ENCODE peak calls at places on chromosomes 6 and 20, in eight cellular contexts. One of them, this sample, is unnamed.

GRCh38 chr6:111522393-111523020 is 39.5 kb upstream of the REV3L start:
- DNase-seq in endothelial cell of umbilical vein: no peak
- DNase-seq in right atrium auricular region: no peak
- DNase-seq in tibial nerve: no peak
- DNase-seq in SJSA1: no peak
- DNase-seq in mammary epithelial cell: no peak
- DNase-seq in Karpas-422: no peak
- DNase-seq in stomach: no peak
- DNase-seq in this sample: no peak

GRCh38 chr6:11133281-11133680 is 21.8 kb upstream of the ERVFRD-1 start:
- DNase-seq in SJSA1: no peak
- DNase-seq in right atrium auricular region: no peak
- DNase-seq in mammary epithelial cell: no peak
- DNase-seq in stomach: no peak
- DNase-seq in Karpas-422: no peak
- DNase-seq in endothelial cell of umbilical vein: peak; percentile 24
- DNase-seq in tibial nerve: no peak
- DNase-seq in this sample: no peak

GRCh38 chr6:134925800-134926199 is 24.1 kb downstream of the ALDH8A1 start:
- DNase-seq in right atrium auricular region: no peak
- DNase-seq in mammary epithelial cell: peak; percentile 72
- DNase-seq in endothelial cell of umbilical vein: peak; percentile 81
- DNase-seq in tibial nerve: no peak
- DNase-seq in stomach: no peak
- DNase-seq in Karpas-422: no peak
- DNase-seq in SJSA1: no peak
- DNase-seq in this sample: no peak

GRCh38 chr6:116629467-116630063 is 13.3 kb downstream of the RSPH4A start:
- DNase-seq in endothelial cell of umbilical vein: peak; percentile 63
- DNase-seq in tibial nerve: no peak
- DNase-seq in Karpas-422: no peak
- DNase-seq in mammary epithelial cell: no peak
- DNase-seq in stomach: no peak
- DNase-seq in SJSA1: no peak
- DNase-seq in right atrium auricular region: no peak
- DNase-seq in this sample: no peak

GRCh38 chr20:33663161-33664084 is 1.3 kb downstream of the C20orf144 start:
- DNase-seq in mammary epithelial cell: peak; percentile 71
- DNase-seq in right atrium auricular region: no peak
- DNase-seq in stomach: peak; percentile 86
- DNase-seq in endothelial cell of umbilical vein: peak; percentile 43
- DNase-seq in SJSA1: peak; percentile 77
- DNase-seq in Karpas-422: peak; percentile 94
- DNase-seq in tibial nerve: peak; percentile 58
- DNase-seq in this sample: no peak

GRCh38 chr20:4038047-4038459 is 22.7 kb upstream of the RNF24 start:
- DNase-seq in tibial nerve: peak; percentile 54
- DNase-seq in SJSA1: peak; percentile 66
- DNase-seq in endothelial cell of umbilical vein: no peak
- DNase-seq in right atrium auricular region: no peak
- DNase-seq in mammary epithelial cell: peak; percentile 75
- DNase-seq in stomach: peak; percentile 55
- DNase-seq in Karpas-422: peak; percentile 95
- DNase-seq in this sample: peak; percentile 56

GRCh38 chr6:24454452-24454851 is 34.9 kb downstream of the GPLD1 start:
- DNase-seq in mammary epithelial cell: no peak
- DNase-seq in stomach: no peak
- DNase-seq in endothelial cell of umbilical vein: no peak
- DNase-seq in right atrium auricular region: no peak
- DNase-seq in SJSA1: no peak
- DNase-seq in tibial nerve: no peak
- DNase-seq in Karpas-422: no peak
- DNase-seq in this sample: no peak

GRCh38 chr6:166751051-166751595 is 124.1 kb upstream of the RPS6KA2 start:
- DNase-seq in stomach: no peak
- DNase-seq in SJSA1: no peak
- DNase-seq in Karpas-422: peak; percentile 95
- DNase-seq in right atrium auricular region: no peak
- DNase-seq in endothelial cell of umbilical vein: no peak
- DNase-seq in mammary epithelial cell: no peak
- DNase-seq in tibial nerve: no peak
- DNase-seq in this sample: no peak

GRCh38 chr20:56004611-56005388 is 519 bp downstream of the CBLN4 start:
- DNase-seq in Karpas-422: no peak
- DNase-seq in tibial nerve: no peak
- DNase-seq in SJSA1: no peak
- DNase-seq in stomach: no peak
- DNase-seq in mammary epithelial cell: no peak
- DNase-seq in right atrium auricular region: no peak
- DNase-seq in endothelial cell of umbilical vein: no peak
- DNase-seq in this sample: no peak

GRCh38 chr6:157879034-157879872 is 56.2 kb downstream of the SNX9 start:
- DNase-seq in SJSA1: no peak
- DNase-seq in right atrium auricular region: no peak
- DNase-seq in tibial nerve: no peak
- DNase-seq in mammary epithelial cell: no peak
- DNase-seq in Karpas-422: no peak
- DNase-seq in endothelial cell of umbilical vein: no peak
- DNase-seq in stomach: no peak
- DNase-seq in this sample: no peak

GRCh38 chr6:31308845-31309175 is 36.9 kb upstream of the HLA-C start:
- DNase-seq in mammary epithelial cell: no peak
- DNase-seq in right atrium auricular region: no peak
- DNase-seq in tibial nerve: no peak
- DNase-seq in endothelial cell of umbilical vein: no peak
- DNase-seq in SJSA1: no peak
- DNase-seq in Karpas-422: no peak
- DNase-seq in stomach: no peak
- DNase-seq in this sample: peak; percentile 55

GRCh38 chr6:152094992-152095592 is 287.6 kb downstream of the ESR1 start:
- DNase-seq in SJSA1: peak; percentile 93
- DNase-seq in Karpas-422: no peak
- DNase-seq in right atrium auricular region: peak; percentile 93
- DNase-seq in stomach: peak; percentile 47
- DNase-seq in endothelial cell of umbilical vein: peak; percentile 97
- DNase-seq in mammary epithelial cell: peak; percentile 100
- DNase-seq in tibial nerve: peak; percentile 52
- DNase-seq in this sample: peak; percentile 79

GRCh38 chr6:125101656-125102055 is 51.9 kb upstream of the TPD52L1 start:
- DNase-seq in right atrium auricular region: no peak
- DNase-seq in SJSA1: no peak
- DNase-seq in mammary epithelial cell: no peak
- DNase-seq in Karpas-422: no peak
- DNase-seq in endothelial cell of umbilical vein: no peak
- DNase-seq in stomach: no peak
- DNase-seq in tibial nerve: no peak
- DNase-seq in this sample: no peak

GRCh38 chr6:87465041-87465440 is 7.7 kb upstream of the SLC35A1 start:
- DNase-seq in right atrium auricular region: no peak
- DNase-seq in Karpas-422: no peak
- DNase-seq in endothelial cell of umbilical vein: no peak
- DNase-seq in tibial nerve: no peak
- DNase-seq in mammary epithelial cell: no peak
- DNase-seq in stomach: no peak
- DNase-seq in SJSA1: no peak
- DNase-seq in this sample: no peak

GRCh38 chr6:160974304-160974771 is 17.2 kb upstream of the MAP3K4 start:
- DNase-seq in Karpas-422: no peak
- DNase-seq in endothelial cell of umbilical vein: no peak
- DNase-seq in mammary epithelial cell: peak; percentile 98
- DNase-seq in tibial nerve: peak; percentile 60
- DNase-seq in right atrium auricular region: no peak
- DNase-seq in SJSA1: no peak
- DNase-seq in stomach: no peak
- DNase-seq in this sample: peak; percentile 70

DNA sequence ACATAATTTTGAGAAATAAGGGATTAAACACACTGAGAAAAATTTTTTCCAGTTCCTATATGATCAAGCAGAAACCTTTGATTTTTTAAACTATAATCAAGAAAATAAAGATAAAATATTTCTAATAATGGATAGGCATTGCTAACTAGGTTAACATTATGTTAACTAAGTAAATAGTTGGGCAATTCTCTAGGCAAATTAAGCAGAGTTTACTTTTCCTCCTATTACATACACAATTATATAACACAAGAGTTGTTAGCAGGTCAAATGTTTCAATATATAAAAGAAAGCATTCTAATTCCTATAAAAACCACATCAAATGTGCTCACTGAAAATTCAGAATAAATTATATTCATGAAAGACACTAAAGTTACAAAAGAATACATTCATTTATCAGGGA is 191.7 kb downstream of the GMDS start:
- DNase-seq in SJSA1: no peak
- DNase-seq in stomach: no peak
- DNase-seq in mammary epithelial cell: no peak
- DNase-seq in tibial nerve: no peak
- DNase-seq in endothelial cell of umbilical vein: no peak
- DNase-seq in right atrium auricular region: no peak
- DNase-seq in Karpas-422: no peak
- DNase-seq in this sample: no peak
- H3K9me3 ChIP-seq in SJSA1: no peaks in the 10 kb centered on the region
- H3K9me3 ChIP-seq in stomach: no peaks in the 10 kb centered on the region
- H3K9me3 ChIP-seq in mammary epithelial cell: no peaks in the 10 kb centered on the region
- H3K9me3 ChIP-seq in tibial nerve: no peaks in the 10 kb centered on the region
- H3K9me3 ChIP-seq in endothelial cell of umbilical vein: no peaks in the 10 kb centered on the region
- H3K9me3 ChIP-seq in right atrium auricular region: no peaks in the 10 kb centered on the region
- H3K9me3 ChIP-seq in Karpas-422: no peaks in the 10 kb centered on the region
- H3K9me3 ChIP-seq in this sample: no peaks in the 10 kb centered on the region

GRCh38 chr6:164570791-164571190 is 738.6 kb downstream of the C6orf118 start:
- DNase-seq in mammary epithelial cell: no peak
- DNase-seq in tibial nerve: no peak
- DNase-seq in SJSA1: no peak
- DNase-seq in Karpas-422: no peak
- DNase-seq in endothelial cell of umbilical vein: no peak
- DNase-seq in stomach: no peak
- DNase-seq in right atrium auricular region: no peak
- DNase-seq in this sample: no peak

GRCh38 chr6:164563866-164564265 is 745.5 kb downstream of the C6orf118 start:
- DNase-seq in right atrium auricular region: no peak
- DNase-seq in tibial nerve: no peak
- DNase-seq in Karpas-422: no peak
- DNase-seq in SJSA1: no peak
- DNase-seq in stomach: no peak
- DNase-seq in endothelial cell of umbilical vein: no peak
- DNase-seq in mammary epithelial cell: no peak
- DNase-seq in this sample: no peak

GRCh38 chr6:164569503-164569902 is 739.9 kb downstream of the C6orf118 start:
- DNase-seq in mammary epithelial cell: no peak
- DNase-seq in stomach: no peak
- DNase-seq in endothelial cell of umbilical vein: no peak
- DNase-seq in SJSA1: no peak
- DNase-seq in Karpas-422: no peak
- DNase-seq in tibial nerve: no peak
- DNase-seq in right atrium auricular region: no peak
- DNase-seq in this sample: no peak
- H3K9me3 ChIP-seq in mammary epithelial cell: peaks cover 10% of the 10 kb centered on the region
- H3K9me3 ChIP-seq in stomach: peaks cover 8% of the 10 kb centered on the region
- H3K9me3 ChIP-seq in endothelial cell of umbilical vein: no peaks in the 10 kb centered on the region
- H3K9me3 ChIP-seq in SJSA1: no peaks in the 10 kb centered on the region
- H3K9me3 ChIP-seq in Karpas-422: peaks cover 7% of the 10 kb centered on the region
- H3K9me3 ChIP-seq in tibial nerve: no peaks in the 10 kb centered on the region
- H3K9me3 ChIP-seq in right atrium auricular region: no peaks in the 10 kb centered on the region
- H3K9me3 ChIP-seq in this sample: no peaks in the 10 kb centered on the region

GRCh38 chr6:22658934-22659333 is 89.6 kb downstream of the HDGFL1 start:
- DNase-seq in mammary epithelial cell: no peak
- DNase-seq in Karpas-422: no peak
- DNase-seq in stomach: no peak
- DNase-seq in SJSA1: no peak
- DNase-seq in endothelial cell of umbilical vein: no peak
- DNase-seq in right atrium auricular region: no peak
- DNase-seq in tibial nerve: no peak
- DNase-seq in this sample: no peak

GRCh38 chr6:22656696-22657340 is 87.5 kb downstream of the HDGFL1 start:
- DNase-seq in right atrium auricular region: no peak
- DNase-seq in stomach: no peak
- DNase-seq in mammary epithelial cell: no peak
- DNase-seq in endothelial cell of umbilical vein: no peak
- DNase-seq in tibial nerve: no peak
- DNase-seq in SJSA1: no peak
- DNase-seq in Karpas-422: no peak
- DNase-seq in this sample: no peak

GRCh38 chr6:22653980-22654610 is 84.7 kb downstream of the HDGFL1 start:
- DNase-seq in tibial nerve: no peak
- DNase-seq in mammary epithelial cell: peak; percentile 38
- DNase-seq in endothelial cell of umbilical vein: no peak
- DNase-seq in stomach: no peak
- DNase-seq in Karpas-422: no peak
- DNase-seq in right atrium auricular region: no peak
- DNase-seq in SJSA1: no peak
- DNase-seq in this sample: no peak

GRCh38 chr6:22658183-22658582 is 88.8 kb downstream of the HDGFL1 start:
- DNase-seq in tibial nerve: no peak
- DNase-seq in mammary epithelial cell: no peak
- DNase-seq in Karpas-422: no peak
- DNase-seq in stomach: no peak
- DNase-seq in right atrium auricular region: no peak
- DNase-seq in endothelial cell of umbilical vein: no peak
- DNase-seq in SJSA1: no peak
- DNase-seq in this sample: no peak

GRCh38 chr6:22657341-22657985 is 88.1 kb downstream of the HDGFL1 start:
- DNase-seq in Karpas-422: no peak
- DNase-seq in right atrium auricular region: no peak
- DNase-seq in mammary epithelial cell: peak; percentile 63
- DNase-seq in tibial nerve: no peak
- DNase-seq in stomach: no peak
- DNase-seq in SJSA1: no peak
- DNase-seq in endothelial cell of umbilical vein: no peak
- DNase-seq in this sample: peak; percentile 48
- H3K9me3 ChIP-seq in Karpas-422: peaks cover 10% of the 10 kb centered on the region
- H3K9me3 ChIP-seq in right atrium auricular region: no peaks in the 10 kb centered on the region
- H3K9me3 ChIP-seq in mammary epithelial cell: no peaks in the 10 kb centered on the region
- H3K9me3 ChIP-seq in tibial nerve: no peaks in the 10 kb centered on the region
- H3K9me3 ChIP-seq in stomach: no peaks in the 10 kb centered on the region
- H3K9me3 ChIP-seq in SJSA1: no peaks in the 10 kb centered on the region
- H3K9me3 ChIP-seq in endothelial cell of umbilical vein: no peaks in the 10 kb centered on the region
- H3K9me3 ChIP-seq in this sample: no peaks in the 10 kb centered on the region

GRCh38 chr20:44834693-44835092 is 24.3 kb upstream of the RIMS4 start:
- DNase-seq in stomach: no peak
- DNase-seq in tibial nerve: no peak
- DNase-seq in SJSA1: no peak
- DNase-seq in Karpas-422: no peak
- DNase-seq in endothelial cell of umbilical vein: no peak
- DNase-seq in right atrium auricular region: no peak
- DNase-seq in mammary epithelial cell: no peak
- DNase-seq in this sample: no peak

GRCh38 chr20:44836596-44837120 is 26.3 kb upstream of the RIMS4 start:
- DNase-seq in stomach: no peak
- DNase-seq in tibial nerve: no peak
- DNase-seq in right atrium auricular region: no peak
- DNase-seq in endothelial cell of umbilical vein: no peak
- DNase-seq in Karpas-422: no peak
- DNase-seq in mammary epithelial cell: no peak
- DNase-seq in SJSA1: no peak
- DNase-seq in this sample: no peak

GRCh38 chr20:44835661-44836221 is 25.4 kb upstream of the RIMS4 start:
- DNase-seq in stomach: no peak
- DNase-seq in Karpas-422: no peak
- DNase-seq in endothelial cell of umbilical vein: no peak
- DNase-seq in right atrium auricular region: no peak
- DNase-seq in SJSA1: no peak
- DNase-seq in tibial nerve: no peak
- DNase-seq in mammary epithelial cell: no peak
- DNase-seq in this sample: no peak

GRCh38 chr20:44839481-44839880 is 29.1 kb upstream of the RIMS4 start:
- DNase-seq in Karpas-422: no peak
- DNase-seq in mammary epithelial cell: no peak
- DNase-seq in tibial nerve: no peak
- DNase-seq in SJSA1: no peak
- DNase-seq in stomach: no peak
- DNase-seq in right atrium auricular region: no peak
- DNase-seq in endothelial cell of umbilical vein: no peak
- DNase-seq in this sample: no peak

GRCh38 chr20:44837949-44838348 is 27.6 kb upstream of the RIMS4 start:
- DNase-seq in stomach: no peak
- DNase-seq in Karpas-422: no peak
- DNase-seq in tibial nerve: no peak
- DNase-seq in mammary epithelial cell: no peak
- DNase-seq in right atrium auricular region: no peak
- DNase-seq in endothelial cell of umbilical vein: no peak
- DNase-seq in SJSA1: no peak
- DNase-seq in this sample: no peak
- H3K9me3 ChIP-seq in stomach: no peaks in the 10 kb centered on the region
- H3K9me3 ChIP-seq in Karpas-422: no peaks in the 10 kb centered on the region
- H3K9me3 ChIP-seq in tibial nerve: no peaks in the 10 kb centered on the region
- H3K9me3 ChIP-seq in mammary epithelial cell: no peaks in the 10 kb centered on the region
- H3K9me3 ChIP-seq in right atrium auricular region: peaks cover 11% of the 10 kb centered on the region
- H3K9me3 ChIP-seq in endothelial cell of umbilical vein: no peaks in the 10 kb centered on the region
- H3K9me3 ChIP-seq in SJSA1: no peaks in the 10 kb centered on the region
- H3K9me3 ChIP-seq in this sample: no peaks in the 10 kb centered on the region